ENCODE peak calls at places on chromosomes 1 and 21, in six cellular contexts. One of them, this sample, is unnamed.

GRCh38 chr1:8013399-8013798 is 12.7 kb downstream of the ERRFI1 start:
- DNase-seq in HepG2: no peak
- DNase-seq in GM12891: no peak
- DNase-seq in K562: no peak
- DNase-seq in H1: no peak
- DNase-seq in GM12878: no peak
- DNase-seq in this sample: no peak

GRCh38 chr1:52662645-52663313 is 29.8 kb downstream of the SHISAL2A start:
- DNase-seq in H1: peak
- DNase-seq in HepG2: peak
- DNase-seq in GM12878: no peak
- DNase-seq in K562: no peak
- DNase-seq in GM12891: no peak
- DNase-seq in this sample: no peak

GRCh38 chr1:169595764-169596711 is 9.8 kb upstream of the F5 start:
- DNase-seq in H1: no peak
- DNase-seq in GM12891: no peak
- DNase-seq in K562: no peak
- DNase-seq in GM12878: no peak
- DNase-seq in HepG2: peak
- DNase-seq in this sample: no peak

GRCh38 chr1:48619529-48619928 is 147.5 kb upstream of the SPATA6 start:
- DNase-seq in GM12891: no peak
- DNase-seq in GM12878: no peak
- DNase-seq in K562: no peak
- DNase-seq in H1: peak
- DNase-seq in HepG2: no peak
- DNase-seq in this sample: no peak

GRCh38 chr21:34743831-34744230 is 75.0 kb downstream of the CLIC6 start:
- DNase-seq in GM12891: no peak
- DNase-seq in HepG2: no peak
- DNase-seq in K562: no peak
- DNase-seq in H1: no peak
- DNase-seq in GM12878: no peak
- DNase-seq in this sample: no peak

GRCh38 chr1:51726544-51727225 is 109.8 kb downstream of the OSBPL9 start:
- DNase-seq in HepG2: no peak
- DNase-seq in GM12878: peak
- DNase-seq in GM12891: no peak
- DNase-seq in H1: no peak
- DNase-seq in K562: no peak
- DNase-seq in this sample: no peak

GRCh38 chr1:30885580-30886513 is 22.7 kb downstream of the SDC3 start:
- DNase-seq in GM12891: no peak
- DNase-seq in K562: peak
- DNase-seq in H1: no peak
- DNase-seq in GM12878: no peak
- DNase-seq in HepG2: no peak
- DNase-seq in this sample: no peak

GRCh38 chr1:34149501-34149900 is 15.5 kb downstream of the CSMD2 start:
- DNase-seq in HepG2: no peak
- DNase-seq in K562: no peak
- DNase-seq in H1: no peak
- DNase-seq in GM12878: no peak
- DNase-seq in GM12891: no peak
- DNase-seq in this sample: no peak

GRCh38 chr1:89563957-89564604 is 39.5 kb downstream of the LRRC8B start:
- DNase-seq in HepG2: no peak
- DNase-seq in GM12878: no peak
- DNase-seq in GM12891: no peak
- DNase-seq in K562: no peak
- DNase-seq in H1: no peak
- DNase-seq in this sample: no peak

DNA sequence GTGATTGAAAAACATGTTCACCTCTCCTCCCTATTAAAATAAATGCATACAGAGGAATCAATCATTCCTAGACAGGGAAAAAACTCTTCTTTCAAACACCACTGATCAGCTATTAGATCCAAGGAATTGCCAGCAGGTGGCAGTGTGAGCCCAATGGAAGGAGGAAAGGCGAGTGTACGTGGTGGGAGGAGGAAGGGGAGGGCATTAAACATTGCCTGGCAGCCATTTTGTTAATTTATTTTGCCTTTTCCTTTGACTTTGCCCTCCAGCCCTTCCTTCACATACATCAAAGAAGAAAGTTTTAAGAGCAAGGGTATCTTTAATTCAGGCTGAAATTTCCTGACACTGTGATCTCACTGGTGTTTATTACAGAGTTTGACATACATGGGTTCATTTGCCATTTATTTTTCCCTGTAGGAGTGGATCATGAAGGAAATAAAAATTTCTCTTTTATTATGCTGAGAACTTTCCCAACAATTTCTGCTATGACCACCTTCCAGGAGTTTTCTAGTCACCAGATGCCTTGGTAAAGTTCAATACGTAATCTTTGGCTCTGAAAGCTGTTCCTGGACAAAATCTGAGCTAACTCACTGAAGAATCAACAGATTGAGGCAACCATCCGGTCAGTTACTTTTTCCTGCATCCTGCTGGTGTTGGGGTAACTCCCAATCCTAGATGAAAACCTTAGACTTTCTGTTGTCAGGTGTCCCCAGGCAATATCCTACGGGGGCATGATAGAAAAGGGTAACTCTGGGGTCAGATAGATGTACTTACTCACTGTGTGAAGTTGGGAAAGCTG is 1.9 kb upstream of the GNAI3 start:
- DNase-seq in GM12878: peak
- DNase-seq in HepG2: peak
- DNase-seq in GM12891: peak
- DNase-seq in K562: peak
- DNase-seq in H1: peak
- DNase-seq in this sample: peak
- TF ChIP-seq POLR2AphosphoS5 in GM12878: no peak
- TF ChIP-seq POLR2AphosphoS5 in HepG2: peak
- TF ChIP-seq POLR2AphosphoS5 in GM12891: no peak
- TF ChIP-seq POLR2AphosphoS5 in K562: no peak
- TF ChIP-seq POLR2AphosphoS5 in H1: no peak
- TF ChIP-seq POLR2AphosphoS5 in this sample: no peak

GRCh38 chr1:32651461-32652073 is 559 bp downstream of the RBBP4 start:
- DNase-seq in GM12878: no peak
- DNase-seq in GM12891: no peak
- DNase-seq in H1: no peak
- DNase-seq in HepG2: no peak
- DNase-seq in K562: no peak
- DNase-seq in this sample: peak

GRCh38 chr1:32650157-32650751 is at the start of gene ZBTB8OS:
- DNase-seq in H1: peak
- DNase-seq in HepG2: peak
- DNase-seq in K562: peak
- DNase-seq in GM12878: peak
- DNase-seq in GM12891: peak
- DNase-seq in this sample: peak

GRCh38 chr1:32647308-32648134 is 2.8 kb downstream of the ZBTB8OS start:
- DNase-seq in GM12878: no peak
- DNase-seq in H1: no peak
- DNase-seq in GM12891: no peak
- DNase-seq in HepG2: no peak
- DNase-seq in K562: no peak
- DNase-seq in this sample: no peak

GRCh38 chr1:32650752-32651460 is at the start of gene RBBP4:
- DNase-seq in GM12891: peak
- DNase-seq in K562: peak
- DNase-seq in H1: peak
- DNase-seq in GM12878: peak
- DNase-seq in HepG2: peak
- DNase-seq in this sample: peak

GRCh38 chr1:32652244-32652962 is 1.4 kb downstream of the RBBP4 start:
- DNase-seq in H1: no peak
- DNase-seq in GM12891: no peak
- DNase-seq in K562: no peak
- DNase-seq in GM12878: no peak
- DNase-seq in HepG2: no peak
- DNase-seq in this sample: no peak
- TF ChIP-seq TAF1 in H1: no peak
- TF ChIP-seq TAF1 in GM12891: no peak
- TF ChIP-seq TAF1 in K562: no peak
- TF ChIP-seq TAF1 in GM12878: no peak
- TF ChIP-seq TAF1 in HepG2: no peak
- TF ChIP-seq TAF1 in this sample: no peak

GRCh38 chr1:11262171-11263049 is at the start of gene MTOR:
- DNase-seq in H1: peak
- DNase-seq in K562: peak
- DNase-seq in GM12891: peak
- DNase-seq in GM12878: peak
- DNase-seq in HepG2: peak
- DNase-seq in this sample: peak
- TF ChIP-seq POLR2A in H1: peak
- TF ChIP-seq POLR2A in K562: peak
- TF ChIP-seq POLR2A in GM12891: peak
- TF ChIP-seq POLR2A in GM12878: peak
- TF ChIP-seq POLR2A in HepG2: peak
- TF ChIP-seq POLR2A in this sample: peak

GRCh38 chr1:23563003-23563402 is 3.7 kb upstream of the ID3 start:
- DNase-seq in K562: no peak
- DNase-seq in GM12891: no peak
- DNase-seq in HepG2: no peak
- DNase-seq in GM12878: no peak
- DNase-seq in H1: no peak
- DNase-seq in this sample: no peak

GRCh38 chr1:23561076-23561812 is 1.9 kb upstream of the ID3 start:
- DNase-seq in GM12891: no peak
- DNase-seq in H1: no peak
- DNase-seq in HepG2: no peak
- DNase-seq in GM12878: no peak
- DNase-seq in K562: no peak
- DNase-seq in this sample: no peak

GRCh38 chr1:23563755-23564374 is 4.6 kb upstream of the ID3 start:
- DNase-seq in K562: no peak
- DNase-seq in H1: no peak
- DNase-seq in GM12878: no peak
- DNase-seq in HepG2: peak
- DNase-seq in GM12891: no peak
- DNase-seq in this sample: no peak

GRCh38 chr1:23561813-23562100 is 2.5 kb upstream of the ID3 start:
- DNase-seq in GM12878: no peak
- DNase-seq in K562: no peak
- DNase-seq in GM12891: no peak
- DNase-seq in H1: no peak
- DNase-seq in HepG2: no peak
- DNase-seq in this sample: no peak

DNA sequence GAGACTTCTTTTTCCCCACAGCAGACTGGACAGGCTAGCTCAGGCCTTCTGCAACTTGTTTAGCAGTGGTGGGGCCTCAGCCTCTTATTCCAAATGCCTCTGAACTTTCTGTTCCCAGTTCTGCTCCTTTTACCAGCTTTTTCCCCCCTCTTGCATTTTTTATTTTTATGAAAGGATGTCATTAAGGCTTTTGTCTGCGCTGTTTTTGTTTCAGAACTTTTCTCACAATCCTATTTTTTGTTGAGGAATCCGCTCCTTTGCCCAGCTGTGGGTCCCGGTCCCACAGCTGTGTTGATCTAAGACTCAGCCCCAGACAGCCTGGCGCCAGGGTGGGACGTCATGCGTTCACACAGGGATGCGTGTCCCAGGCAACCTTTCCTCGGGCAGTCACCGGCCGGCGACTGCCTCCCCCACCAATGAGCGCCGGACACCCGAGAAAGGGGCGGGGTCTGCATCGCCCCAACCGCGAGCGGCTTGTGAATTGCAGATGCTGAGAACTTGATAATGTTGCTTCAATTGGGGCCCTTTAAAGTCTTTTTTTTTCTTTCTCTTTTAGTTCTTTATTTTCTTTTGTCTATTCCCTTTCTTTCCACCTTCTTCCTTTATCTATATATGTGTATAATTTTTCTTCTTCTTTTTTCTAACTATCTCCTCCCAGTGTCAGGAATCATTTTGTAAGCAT is 3.0 kb upstream of the ID3 start:
- DNase-seq in K562: peak
- DNase-seq in GM12878: no peak
- DNase-seq in GM12891: no peak
- DNase-seq in HepG2: peak
- DNase-seq in H1: peak
- DNase-seq in this sample: no peak
- TF ChIP-seq POLR2AphosphoS5 in K562: no peak
- TF ChIP-seq POLR2AphosphoS5 in GM12878: no peak
- TF ChIP-seq POLR2AphosphoS5 in GM12891: no peak
- TF ChIP-seq POLR2AphosphoS5 in HepG2: no peak
- TF ChIP-seq POLR2AphosphoS5 in H1: no peak
- TF ChIP-seq POLR2AphosphoS5 in this sample: no peak

This sample was measured in GM12892.